ENCODE peak calls at places on chromosomes 11 and 22, in seven cellular contexts. I is body of pancreas, U is A549, J is spleen, D is uterus, N is colonic mucosa, C is mammary epithelial cell. M is an unnamed sample.

GRCh38 chr11:103946793-103947565 is 89.5 kb upstream of the DDI1 start:
- DNase-seq in N (no peak), I (no peak), J (no peak), D (no peak), U (no peak), C (no peak), M (no peak)

GRCh38 chr11:117832511-117832910 is 8.0 kb upstream of the FXYD2 start:
- DNase-seq in U (no peak), N (peak; percentile 15), I (no peak), J (peak; percentile 39), D (peak; percentile 10), C (no peak), M (no peak)

GRCh38 chr11:62443390-62444201 is 24.8 kb downstream of the SCGB1A1 start:
- DNase-seq in D (peak; percentile 38), J (no peak), U (no peak), C (no peak), N (no peak), I (peak; percentile 38), M (no peak)

GRCh38 chr11:7595016-7595869 is 78.1 kb downstream of the CYB5R2 start:
- DNase-seq in C (no peak), D (no peak), U (no peak), N (no peak), I (no peak), J (no peak), M (no peak)

GRCh38 chr22:31622980-31623379 is 39.0 kb downstream of the PISD start:
- DNase-seq in I (no peak), J (no peak), D (no peak), N (no peak), U (no peak), C (no peak), M (no peak)

GRCh38 chr11:47918882-47919495 is 61.4 kb upstream of the PTPRJ start:
- DNase-seq in I (no peak), U (peak; percentile 54), J (peak; percentile 14), N (no peak), C (peak; percentile 23), D (no peak), M (no peak)

GRCh38 chr11:134037093-134037908 is 31.6 kb upstream of the JAM3 start:
- DNase-seq in I (peak; percentile 75), D (peak; percentile 91), C (peak; percentile 47), N (peak; percentile 75), U (no peak), J (peak; percentile 89), M (no peak)

GRCh38 chr11:2166091-2166851 is 5.3 kb upstream of the INS start:
- DNase-seq in D (no peak), J (no peak), N (peak; percentile 42), U (no peak), I (no peak), C (peak; percentile 23), M (no peak)

GRCh38 chr11:20051783-20052399 is 108.4 kb downstream of the DBX1 start:
- DNase-seq in U (no peak), J (no peak), D (no peak), C (no peak), I (no peak), N (no peak), M (no peak)
- H3K4me1 ChIP-seq in U (peaks cover 3% of the 10 kb centered on the region), J (no peaks in the 10 kb centered on the region), D (peaks cover 10% of the 10 kb centered on the region), C (peaks cover 83% of the 10 kb centered on the region), I (peaks cover 2% of the 10 kb centered on the region), N (no peaks in the 10 kb centered on the region), M (peaks cover 68% of the 10 kb centered on the region)

GRCh38 chr11:92211576-92212167 is 12.9 kb upstream of the FAT3 start:
- DNase-seq in I (peak; percentile 13), J (no peak), D (no peak), N (no peak), C (peak; percentile 21), U (no peak), M (no peak)
- TF ChIP-seq CTCF in I (no peak), J (no peak), D (peak; percentile 6), N (no peak), C (peak; percentile 37), U (peak; percentile 43), M (peak; percentile 54)

GRCh38 chr11:75826463-75827220 is 11.6 kb downstream of the UVRAG start:
- DNase-seq in I (no peak), C (peak; percentile 34), U (no peak), J (no peak), N (no peak), D (no peak), M (no peak)

GRCh38 chr11:75836422-75836821 is 21.4 kb downstream of the UVRAG start:
- DNase-seq in N (no peak), I (no peak), U (no peak), J (no peak), C (no peak), D (no peak), M (no peak)

GRCh38 chr11:75834728-75835127 is 19.7 kb downstream of the UVRAG start:
- DNase-seq in N (no peak), U (no peak), J (no peak), I (no peak), D (no peak), C (no peak), M (no peak)

GRCh38 chr11:75827562-75827961 is 12.6 kb downstream of the UVRAG start:
- DNase-seq in C (no peak), I (no peak), N (no peak), J (no peak), U (no peak), D (no peak), M (no peak)

DNA sequence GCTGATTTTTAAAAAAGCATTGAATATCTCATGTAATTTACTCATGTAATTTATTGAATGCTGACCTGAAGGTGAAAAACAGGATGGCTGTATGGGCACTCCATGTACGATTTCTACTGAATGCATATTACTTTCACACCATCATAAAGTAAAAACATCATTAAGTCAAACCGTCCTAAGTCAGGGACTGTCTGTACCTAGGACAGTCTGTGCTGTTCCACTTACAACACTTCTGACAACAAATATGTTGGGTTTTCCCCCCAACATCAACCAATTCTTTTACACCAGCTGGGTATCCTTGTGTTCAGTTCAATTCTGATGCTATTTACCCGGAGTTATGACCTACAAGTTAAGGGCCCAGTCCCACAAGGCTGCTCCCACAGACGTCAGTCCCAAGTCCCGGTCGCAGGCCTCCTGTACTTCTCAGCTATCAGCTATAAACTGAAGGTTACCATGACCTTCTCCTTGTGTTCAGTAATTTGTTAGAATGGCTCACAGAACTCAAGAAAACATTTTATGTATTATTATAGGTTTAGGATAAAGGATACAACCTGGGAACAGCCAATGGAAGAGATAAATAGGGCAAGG is 17.0 kb downstream of the UVRAG start:
- DNase-seq in U (no peak), I (no peak), J (no peak), N (no peak), D (no peak), C (no peak), M (no peak)
- H3K27ac ChIP-seq in U (no peak overlapping the region), I (no peak overlapping the region), J (no peak overlapping the region), N (no peak overlapping the region), D (peak overlapping the region; percentile 29), C (no peak overlapping the region), M (no peak overlapping the region)

DNA sequence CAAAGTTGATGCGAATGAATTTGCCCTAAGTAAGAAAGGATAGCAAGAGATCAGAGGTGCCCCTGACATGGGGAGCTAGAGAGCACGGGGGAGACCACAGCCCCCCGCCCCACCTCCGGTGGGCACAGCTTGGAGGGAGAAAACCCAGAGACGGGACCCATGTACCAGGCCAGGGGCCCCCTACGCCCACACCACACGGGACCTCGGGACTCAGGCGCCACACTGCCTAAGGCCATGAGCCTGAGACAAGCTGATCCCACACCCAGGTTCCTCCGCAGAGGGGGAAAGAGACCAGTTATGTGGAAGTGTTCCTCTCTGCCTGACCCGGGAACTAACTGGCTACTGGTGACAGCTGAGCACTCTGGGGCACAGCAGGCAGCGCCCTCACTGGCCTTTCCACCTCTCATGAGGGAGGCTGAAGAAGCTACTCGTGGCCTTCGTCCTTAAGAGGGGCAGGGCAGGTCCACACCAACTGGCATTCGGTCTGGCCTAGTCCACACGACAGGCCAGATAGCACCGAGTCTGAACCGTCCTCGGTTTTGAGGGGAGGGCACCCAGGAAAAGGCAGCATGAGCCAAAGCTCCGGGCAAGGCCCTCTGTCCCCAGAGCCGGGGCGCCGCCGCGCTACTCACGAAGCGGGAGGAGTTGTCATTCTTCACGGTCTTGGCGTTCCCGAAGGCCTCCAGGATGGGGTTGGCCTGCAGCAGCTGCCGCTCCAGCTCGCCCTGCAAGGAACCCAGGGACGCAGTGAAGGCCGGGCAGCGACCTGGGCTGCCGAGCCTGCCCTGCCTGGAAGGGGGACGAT is 65.8 kb downstream of the MYH9 start:
- DNase-seq in J (peak; percentile 90), C (no peak), I (no peak), U (no peak), N (no peak), D (no peak), M (no peak)
- H3K4me1 ChIP-seq in J (peaks cover 89% of the 10 kb centered on the region), C (peaks cover 48% of the 10 kb centered on the region), I (peaks cover 9% of the 10 kb centered on the region), U (peaks cover 25% of the 10 kb centered on the region), N (peaks cover 8% of the 10 kb centered on the region), D (peaks cover 25% of the 10 kb centered on the region), M (peaks cover 12% of the 10 kb centered on the region)

GRCh38 chr11:64101461-64101860 is 64.5 kb downstream of the MACROD1 start:
- DNase-seq in D (no peak), N (no peak), U (no peak), C (no peak), I (no peak), J (no peak), M (no peak)

GRCh38 chr11:64100782-64101358 is 65.0 kb downstream of the MACROD1 start:
- DNase-seq in I (no peak), N (no peak), U (no peak), C (no peak), D (no peak), J (no peak), M (no peak)

GRCh38 chr11:64099436-64099835 is 63.7 kb downstream of the FLRT1 start:
- DNase-seq in U (no peak), N (no peak), I (no peak), D (no peak), C (no peak), J (no peak), M (no peak)

GRCh38 chr11:64102005-64102738 is 63.7 kb downstream of the MACROD1 start:
- DNase-seq in I (no peak), J (no peak), U (no peak), C (no peak), D (no peak), N (no peak), M (no peak)

GRCh38 chr11:64100345-64100744 is 64.6 kb downstream of the FLRT1 start:
- DNase-seq in C (no peak), D (no peak), I (no peak), U (no peak), J (no peak), N (no peak), M (no peak)
- TF ChIP-seq CTCF in C (no peak), D (no peak), I (no peak), U (no peak), J (no peak), N (no peak), M (peak; percentile 22)

DNA sequence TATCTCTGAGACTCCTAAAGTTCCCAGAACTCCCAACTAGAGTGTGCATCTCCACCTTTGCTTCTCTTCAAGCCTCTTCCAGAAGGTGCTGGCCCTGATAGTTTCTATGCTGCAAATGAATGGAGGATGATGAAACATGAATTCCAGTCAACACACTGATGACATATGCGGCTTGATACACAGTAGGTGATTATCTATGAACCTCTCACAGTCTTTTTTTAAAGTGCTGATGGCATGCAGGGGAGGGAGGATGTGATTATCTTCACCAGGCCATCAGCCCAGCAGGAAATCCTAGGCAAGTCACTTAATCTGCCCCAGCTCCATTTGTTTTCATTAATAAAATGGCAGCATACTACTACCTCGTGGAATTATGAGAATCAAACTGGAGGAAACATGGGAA is 548.5 kb downstream of the SOX6 start:
- DNase-seq in N (no peak), C (no peak), D (no peak), I (no peak), U (no peak), J (no peak), M (no peak)
- H3K27ac ChIP-seq in N (no peak overlapping the region), C (no peak overlapping the region), D (no peak overlapping the region), I (no peak overlapping the region), U (no peak overlapping the region), J (no peak overlapping the region), M (no peak overlapping the region)

M was measured in foreskin keratinocyte.